ENCODE peak calls at places on chromosomes 12 and 14, in five cellular contexts. L, C, U, H and K are unnamed samples.

GRCh38 chr12:58967551-58967950 is 47.2 kb upstream of the LRIG3 start:
- DNase-seq in L (no peak), C (no peak), U (no peak), H (no peak), K (no peak)

GRCh38 chr12:125079943-125080645 is 14.9 kb downstream of the AACS start:
- DNase-seq in L (no peak), C (no peak), U (no peak), H (peak; percentile 31), K (no peak)

GRCh38 chr14:101150010-101150409 is 246.5 kb upstream of the RTL1 start:
- DNase-seq in L (no peak), C (no peak), U (no peak), H (no peak), K (no peak)

GRCh38 chr12:89389755-89390661 is 37.7 kb upstream of the DUSP6 start:
- DNase-seq in L (peak; percentile 47), C (no peak), U (no peak), H (no peak), K (peak; percentile 86)

GRCh38 chr12:111428728-111429175 is 23.0 kb downstream of the SH2B3 start:
- DNase-seq in L (peak; percentile 89), C (no peak), U (no peak), H (no peak), K (no peak)

GRCh38 chr12:122028165-122028591 is 6.5 kb downstream of the BCL7A start:
- DNase-seq in L (no peak), C (peak; percentile 77), U (no peak), H (no peak), K (no peak)

GRCh38 chr12:12467222-12467621 is 95.4 kb downstream of the DUSP16 start:
- DNase-seq in L (no peak), C (no peak), U (peak; percentile 44), H (no peak), K (no peak)

GRCh38 chr14:63480599-63480998 is 62.6 kb downstream of the PPP2R5E start:
- DNase-seq in L (no peak), C (no peak), U (no peak), H (no peak), K (no peak)

GRCh38 chr14:57168138-57168695 is 100.5 kb downstream of the EXOC5 start:
- DNase-seq in L (no peak), C (no peak), U (peak; percentile 21), H (no peak), K (peak; percentile 48)

GRCh38 chr14:54275997-54276396 is 120.8 kb upstream of the CDKN3 start:
- DNase-seq in L (no peak), C (no peak), U (no peak), H (no peak), K (no peak)

GRCh38 chr14:24411468-24412454 is 13.0 kb downstream of the NYNRIN start:
- DNase-seq in L (no peak), C (peak; percentile 71), U (peak; percentile 36), H (peak; percentile 71), K (peak; percentile 66)

GRCh38 chr12:72618764-72619163 is 346.6 kb downstream of the TRHDE start:
- DNase-seq in L (no peak), C (no peak), U (no peak), H (no peak), K (no peak)

GRCh38 chr12:29149691-29150382 is 759 bp downstream of the FAR2 start:
- DNase-seq in L (peak; percentile 61), C (no peak), U (no peak), H (no peak), K (peak; percentile 39)

GRCh38 chr12:1619599-1619998 is 9.4 kb upstream of the WNT5B start:
- DNase-seq in L (no peak), C (no peak), U (no peak), H (no peak), K (no peak)

GRCh38 chr14:75294649-75295033 is 16.0 kb downstream of the FOS start:
- DNase-seq in L (no peak), C (no peak), U (no peak), H (no peak), K (no peak)

GRCh38 chr12:55681142-55682077 is 26.3 kb downstream of the ITGA7 start:
- DNase-seq in L (peak; percentile 90), C (peak; percentile 89), U (peak; percentile 99), H (peak; percentile 56), K (peak; percentile 96)

GRCh38 chr12:130280226-130280625 is 57.5 kb upstream of the PIWIL1 start:
- DNase-seq in L (no peak), C (no peak), U (no peak), H (peak; percentile 6), K (no peak)

GRCh38 chr12:129771238-129771637 is 132.6 kb downstream of the TMEM132D start:
- DNase-seq in L (no peak), C (no peak), U (no peak), H (no peak), K (no peak)

GRCh38 chr12:131471271-131471905 is 239.5 kb upstream of the SFSWAP start:
- DNase-seq in L (no peak), C (no peak), U (no peak), H (no peak), K (no peak)

GRCh38 chr14:46399049-46399448 is 252.5 kb downstream of the RPL10L start:
- DNase-seq in L (peak; percentile 23), C (peak; percentile 18), U (no peak), H (no peak), K (no peak)